ENCODE peak calls at places on chromosomes 11 and 22, in seven cellular contexts. A is ACHN; E is central memory CD4-positive, alpha-beta T cell; L is endothelial cell; X is NCI-H1105; D is left ventricle myocardium superior; K is dorsolateral prefrontal cortex. C is an unnamed sample.

GRCh38 chr11:128845334-128845780 is 21.7 kb downstream of the KCNJ1 start:
- DNase-seq in D (no peak), L (no peak), K (no peak), E (peak; percentile 16), X (no peak), A (no peak), C (no peak)

GRCh38 chr11:14347494-14347893 is 11.5 kb downstream of the RRAS2 start:
- DNase-seq in A (no peak), K (no peak), E (no peak), L (no peak), X (no peak), D (no peak), C (no peak)

GRCh38 chr11:1640076-1640946 is 10.7 kb downstream of the KRTAP5-5 start:
- DNase-seq in X (peak; percentile 77), D (no peak), K (no peak), E (peak; percentile 16), L (peak; percentile 66), A (peak; percentile 30), C (no peak)

GRCh38 chr11:416051-416756 is 1.4 kb upstream of the SIGIRR start:
- DNase-seq in K (no peak), E (no peak), D (no peak), L (no peak), A (no peak), X (no peak), C (no peak)

GRCh38 chr11:64294665-64295289 is 3.7 kb downstream of the KCNK4 start:
- DNase-seq in X (no peak), D (no peak), K (no peak), A (no peak), E (no peak), L (no peak), C (peak; percentile 79)

GRCh38 chr22:40498454-40499186 is 128.2 kb downstream of the SGSM3 start:
- DNase-seq in X (no peak), A (peak; percentile 93), E (no peak), K (no peak), L (no peak), D (no peak), C (peak; percentile 94)

GRCh38 chr11:125931681-125932080 is 14.2 kb upstream of the VSIG10L2 start:
- DNase-seq in K (no peak), D (no peak), A (no peak), E (no peak), L (no peak), X (no peak), C (no peak)

GRCh38 chr11:128448487-128448886 is 138.9 kb downstream of the ETS1 start:
- DNase-seq in X (no peak), K (no peak), E (no peak), L (no peak), D (no peak), A (peak; percentile 88), C (peak; percentile 81)

GRCh38 chr22:24161909-24162308 is 19.4 kb upstream of the SUSD2 start:
- DNase-seq in L (no peak), X (no peak), D (peak; percentile 65), K (peak; percentile 60), A (no peak), E (no peak), C (no peak)

GRCh38 chr22:45903355-45904149 is 73.4 kb downstream of the WNT7B start:
- DNase-seq in D (no peak), X (no peak), E (no peak), A (peak; percentile 22), K (no peak), L (no peak), C (peak; percentile 72)

GRCh38 chr22:20424937-20425587 is 12.6 kb downstream of the SCARF2 start:
- DNase-seq in L (no peak), X (no peak), K (peak; percentile 91), D (peak; percentile 64), A (no peak), E (no peak), C (no peak)

GRCh38 chr11:66281001-66281400 is 3.0 kb downstream of the CNIH2 start:
- DNase-seq in L (no peak), D (no peak), E (no peak), X (no peak), A (no peak), K (no peak), C (no peak)

GRCh38 chr11:104154296-104154695 is 9.7 kb downstream of the PDGFD start:
- DNase-seq in D (no peak), L (no peak), K (no peak), X (no peak), E (no peak), A (no peak), C (no peak)

GRCh38 chr22:22755778-22756100 is 111.3 kb downstream of the GGTLC2 start:
- DNase-seq in A (no peak), L (no peak), K (no peak), E (no peak), D (no peak), X (no peak), C (no peak)

GRCh38 chr11:72975778-72976520 is 161.7 kb downstream of the ATG16L2 start:
- DNase-seq in L (no peak), A (no peak), D (no peak), K (no peak), X (no peak), E (no peak), C (peak; percentile 97)

GRCh38 chr11:25625094-25625493 is 706.8 kb upstream of the ANO3 start:
- DNase-seq in D (no peak), E (no peak), L (no peak), A (no peak), X (no peak), K (no peak), C (no peak)

GRCh38 chr11:95515379-95515778 is 274.2 kb downstream of the FAM76B start:
- DNase-seq in E (no peak), X (no peak), L (no peak), D (no peak), A (no peak), K (no peak), C (no peak)

GRCh38 chr11:1039481-1040427 is 3.2 kb upstream of the MUC6 start:
- DNase-seq in L (no peak), A (no peak), D (peak; percentile 23), X (no peak), K (no peak), E (no peak), C (no peak)

GRCh38 chr11:12657981-12658380 is 16.2 kb upstream of the TEAD1 start:
- DNase-seq in K (no peak), D (no peak), A (no peak), L (no peak), E (no peak), X (no peak), C (no peak)

GRCh38 chr11:126422446-126422845 is 67.0 kb downstream of the ST3GAL4 start:
- DNase-seq in X (no peak), E (no peak), K (no peak), L (no peak), D (peak; percentile 3), A (no peak), C (no peak)

GRCh38 chr22:24964441-24964840 is 11.9 kb downstream of the KIAA1671 start:
- DNase-seq in L (no peak), X (no peak), E (no peak), K (no peak), A (no peak), D (no peak), C (no peak)

GRCh38 chr11:17238377-17238776 is 30.6 kb upstream of the PIK3C2A start:
- DNase-seq in L (no peak), D (no peak), A (no peak), K (no peak), E (no peak), X (no peak), C (no peak)

GRCh38 chr22:44298331-44299087 is 14.2 kb downstream of the SHISAL1 start:
- DNase-seq in L (no peak), D (no peak), E (no peak), K (no peak), X (no peak), A (no peak), C (no peak)

GRCh38 chr11:126034026-126034822 is 28.4 kb downstream of the CDON start:
- DNase-seq in D (no peak), L (no peak), K (no peak), X (no peak), A (no peak), E (no peak), C (no peak)

C was measured in amniotic epithelial cell.